ENCODE peak calls at places on chromosomes 7 and 10, in six cellular contexts. B, H, U, L, V and P are unnamed samples.

GRCh38 chr7:68238204-68238805 is 1241.7 kb downstream of the TYW1 start:
- DNase-seq in B (no peak), H (no peak), U (no peak), L (no peak), V (no peak), P (no peak)

GRCh38 chr7:55550010-55550409 is 22.3 kb downstream of the VOPP1 start:
- DNase-seq in B (no peak), H (no peak), U (no peak), L (no peak), V (no peak), P (no peak)

GRCh38 chr7:78083466-78084120 is 285.0 kb downstream of the PHTF2 start:
- DNase-seq in B (no peak), H (no peak), U (no peak), L (no peak), V (no peak), P (no peak)

GRCh38 chr7:130210181-130210935 is 2.7 kb downstream of the SSMEM1 start:
- DNase-seq in B (no peak), H (no peak), U (peak), L (no peak), V (no peak), P (no peak)

GRCh38 chr7:108103566-108104298 is 26.4 kb downstream of the LAMB4 start:
- DNase-seq in B (no peak), H (no peak), U (no peak), L (no peak), V (no peak), P (no peak)

GRCh38 chr10:48582970-48583369 is 21.9 kb downstream of the ARHGAP22 start:
- DNase-seq in B (no peak), H (no peak), U (no peak), L (peak), V (no peak), P (peak)

GRCh38 chr7:6159097-6159483 is 113.3 kb downstream of the CYTH3 start:
- DNase-seq in B (no peak), H (no peak), U (no peak), L (peak), V (no peak), P (no peak)

GRCh38 chr10:21495686-21496284 is 29.7 kb downstream of the SKIDA1 start:
- DNase-seq in B (peak), H (peak), U (peak), L (peak), V (no peak), P (peak)